ENCODE peak calls at places on chromosomes 13 and 19, in nine cellular contexts. L is CD8-positive, alpha-beta T cell; B is left lung; O is heart left ventricle; C is A549; F is right cardiac atrium; S is SJSA1; V is HCT116; D is mesendoderm. Q is an unnamed sample.

GRCh38 chr19:16969127-16969526 is 57.5 kb downstream of the CPAMD8 start:
- DNase-seq in L (no peak), B (no peak), O (no peak), C (no peak), F (no peak), S (no peak), V (no peak), D (peak; percentile 26), Q (no peak)

GRCh38 chr13:29799041-29799440 is 51.4 kb downstream of the UBL3 start:
- DNase-seq in L (no peak), B (no peak), O (no peak), C (no peak), F (no peak), S (no peak), V (no peak), D (no peak), Q (no peak)

GRCh38 chr19:38319421-38320258 is at the start of gene KCNK6:
- DNase-seq in L (no peak), B (peak; percentile 90), O (peak; percentile 79), C (peak; percentile 66), F (peak; percentile 46), S (peak; percentile 29), V (no peak), D (peak; percentile 34), Q (no peak)

GRCh38 chr13:39244561-39245230 is 206.4 kb downstream of the NHLRC3 start:
- DNase-seq in L (no peak), B (no peak), O (no peak), C (no peak), F (no peak), S (no peak), V (no peak), D (no peak), Q (no peak)

GRCh38 chr19:7942981-7943443 is 454 bp downstream of the TIMM44 start:
- DNase-seq in L (no peak), B (no peak), O (no peak), C (no peak), F (no peak), S (peak; percentile 24), V (no peak), D (peak; percentile 28), Q (no peak)

GRCh38 chr13:111304041-111304544 is 16.3 kb upstream of the TEX29 start:
- DNase-seq in L (no peak), B (no peak), O (no peak), C (no peak), F (no peak), S (no peak), V (no peak), D (no peak), Q (no peak)

GRCh38 chr19:7883796-7884570 is 4.3 kb upstream of the LRRC8E start:
- DNase-seq in L (no peak), B (no peak), O (no peak), C (no peak), F (no peak), S (no peak), V (no peak), D (no peak), Q (no peak)

GRCh38 chr19:18119243-18120105 is 21.9 kb downstream of the MAST3 start:
- DNase-seq in L (peak; percentile 32), B (no peak), O (no peak), C (no peak), F (no peak), S (no peak), V (no peak), D (no peak), Q (no peak)

GRCh38 chr19:5083547-5083965 is 114.6 kb downstream of the KDM4B start:
- DNase-seq in L (no peak), B (no peak), O (no peak), C (no peak), F (peak; percentile 75), S (no peak), V (no peak), D (peak; percentile 34), Q (no peak)

GRCh38 chr13:98405690-98406344 is 171.1 kb downstream of the STK24 start:
- DNase-seq in L (no peak), B (no peak), O (no peak), C (no peak), F (no peak), S (no peak), V (no peak), D (no peak), Q (no peak)

GRCh38 chr13:36428083-36428482 is 4.2 kb upstream of the CCNA1 start:
- DNase-seq in L (no peak), B (no peak), O (no peak), C (no peak), F (no peak), S (no peak), V (no peak), D (no peak), Q (peak; percentile 71)

GRCh38 chr13:31111136-31111535 is 50.6 kb downstream of the HSPH1 start:
- DNase-seq in L (no peak), B (no peak), O (no peak), C (no peak), F (no peak), S (no peak), V (no peak), D (no peak), Q (no peak)

GRCh38 chr19:48837081-48837524 is 812 bp upstream of the HSD17B14 start:
- DNase-seq in L (peak; percentile 63), B (peak; percentile 91), O (peak; percentile 89), C (peak; percentile 99), F (peak; percentile 92), S (no peak), V (peak; percentile 51), D (peak; percentile 98), Q (no peak)

GRCh38 chr19:4350726-4351125 is 7.4 kb downstream of the MPND start:
- DNase-seq in L (no peak), B (no peak), O (no peak), C (no peak), F (no peak), S (no peak), V (no peak), D (no peak), Q (no peak)

GRCh38 chr19:17183858-17184271 is 31.3 kb upstream of the USE1 start:
- DNase-seq in L (no peak), B (no peak), O (no peak), C (no peak), F (no peak), S (no peak), V (no peak), D (no peak), Q (no peak)

GRCh38 chr19:29040291-29040690 is 172.7 kb downstream of the UQCRFS1 start:
- DNase-seq in L (no peak), B (no peak), O (no peak), C (no peak), F (no peak), S (no peak), V (no peak), D (no peak), Q (no peak)

GRCh38 chr19:1131718-1132552 is 28.1 kb downstream of the GPX4 start:
- DNase-seq in L (peak; percentile 54), B (peak; percentile 99), O (peak; percentile 94), C (no peak), F (peak; percentile 93), S (peak; percentile 76), V (no peak), D (peak; percentile 86), Q (no peak)

GRCh38 chr19:23909222-23909621 is 5.5 kb upstream of the ZNF726 start:
- DNase-seq in L (no peak), B (no peak), O (no peak), C (no peak), F (no peak), S (no peak), V (no peak), D (no peak), Q (no peak)
- H3K27ac ChIP-seq in L (no peak overlapping the region), B (no peak overlapping the region), O (no peak overlapping the region), C (no peak overlapping the region), F (no peak overlapping the region), S (no peak overlapping the region), V (no peak overlapping the region), D (no peak overlapping the region), Q (no peak overlapping the region)

GRCh38 chr13:44403720-44404063 is 30.1 kb downstream of the SERP2 start:
- DNase-seq in L (no peak), B (no peak), O (no peak), C (no peak), F (peak; percentile 35), S (no peak), V (no peak), D (peak; percentile 79), Q (no peak)
- H3K27ac ChIP-seq in L (no peak overlapping the region), B (no peak overlapping the region), O (no peak overlapping the region), C (peak overlapping the region; percentile 81), F (no peak overlapping the region), S (no peak overlapping the region), V (no peak overlapping the region), D (no peak overlapping the region), Q (no peak overlapping the region)

DNA sequence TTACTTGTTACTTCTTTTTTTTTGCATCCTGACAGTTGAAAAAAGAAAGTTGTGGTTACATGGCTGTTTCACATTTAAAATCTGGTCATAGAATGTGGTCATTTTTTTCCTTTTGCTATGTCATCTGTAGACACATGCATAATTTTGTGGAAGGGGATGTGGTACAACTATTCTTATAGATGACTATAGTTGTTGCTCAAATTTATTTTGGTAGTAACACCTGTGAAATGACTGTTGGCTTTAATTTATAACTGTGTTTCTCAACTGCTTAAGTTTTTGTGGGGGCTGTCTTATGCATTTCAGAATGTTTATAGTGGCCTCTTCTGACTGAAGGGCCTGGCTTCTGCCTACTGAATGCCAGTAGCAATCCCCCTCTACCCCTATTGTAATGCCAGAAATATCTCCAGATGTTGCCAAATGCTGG is 130.5 kb downstream of the PAN3 start:
- DNase-seq in L (no peak), B (no peak), O (no peak), C (no peak), F (no peak), S (no peak), V (no peak), D (no peak), Q (no peak)
- H3K27ac ChIP-seq in L (no peak overlapping the region), B (no peak overlapping the region), O (no peak overlapping the region), C (no peak overlapping the region), F (no peak overlapping the region), S (no peak overlapping the region), V (no peak overlapping the region), D (no peak overlapping the region), Q (no peak overlapping the region)

GRCh38 chr13:110010433-110011135 is 224.2 kb upstream of the IRS2 start:
- DNase-seq in L (no peak), B (no peak), O (no peak), C (no peak), F (no peak), S (no peak), V (no peak), D (no peak), Q (no peak)
- H3K27ac ChIP-seq in L (no peak overlapping the region), B (no peak overlapping the region), O (no peak overlapping the region), C (peak overlapping the region; percentile 90), F (peak overlapping the region; percentile 29), S (peak overlapping the region; percentile 91), V (no peak overlapping the region), D (no peak overlapping the region), Q (peak overlapping the region; percentile 97)

GRCh38 chr19:3041756-3042517 is 12.9 kb upstream of the TLE2 start:
- DNase-seq in L (no peak), B (no peak), O (no peak), C (no peak), F (no peak), S (no peak), V (no peak), D (no peak), Q (no peak)
- H3K27ac ChIP-seq in L (no peak overlapping the region), B (no peak overlapping the region), O (peak overlapping the region; percentile 29), C (peak overlapping the region; percentile 28), F (no peak overlapping the region), S (no peak overlapping the region), V (no peak overlapping the region), D (no peak overlapping the region), Q (no peak overlapping the region)

Q was measured in keratinocyte.